ENCODE peak calls at places on chromosomes 7 and 10, in seven cellular contexts. B is nephron progenitor cell; I is stimulated activated CD4-positive, alpha-beta T cell treated with anti-CD3 and anti-CD28 coated beads, Interleukin-4, amount 100 ng/mL, for 1 hour; D is mucosa of descending colon; C is NCI-H2081; X is KG1; Z is WTC11. U is an unnamed sample.

GRCh38 chr10:12430406-12430982 is 81.1 kb downstream of the CAMK1D start:
- DNase-seq in B (no peak), I (no peak), C (no peak), Z (no peak), D (no peak), X (no peak), U (no peak)

GRCh38 chr7:153887756-153888591 is 164.2 kb upstream of the DPP6 start:
- DNase-seq in D (no peak), X (no peak), C (no peak), B (peak), Z (no peak), I (no peak), U (no peak)

GRCh38 chr7:67803789-67804188 is 807.2 kb downstream of the TYW1 start:
- DNase-seq in D (no peak), X (no peak), I (no peak), Z (no peak), C (no peak), B (no peak), U (no peak)

GRCh38 chr7:75624134-75624832 is 114.5 kb downstream of the HIP1 start:
- DNase-seq in I (no peak), B (no peak), Z (no peak), C (no peak), D (no peak), X (peak), U (peak)

GRCh38 chr7:18978108-18978495 is 139.3 kb downstream of the TWIST1 start:
- DNase-seq in D (no peak), X (no peak), I (no peak), C (no peak), Z (no peak), B (no peak), U (peak)

GRCh38 chr10:111247781-111248389 is 171.1 kb downstream of the ADRA2A start:
- DNase-seq in D (no peak), X (no peak), Z (no peak), C (no peak), I (no peak), B (no peak), U (no peak)

GRCh38 chr7:129807863-129808262 is 144.9 kb downstream of the UBE2H start:
- DNase-seq in I (no peak), D (no peak), Z (no peak), X (no peak), B (no peak), C (no peak), U (no peak)

GRCh38 chr7:11951909-11952308 is 119.9 kb upstream of the THSD7A start:
- DNase-seq in B (no peak), I (no peak), Z (no peak), C (no peak), X (no peak), D (no peak), U (no peak)

GRCh38 chr10:99906470-99906869 is 103.3 kb downstream of the DNMBP start:
- DNase-seq in I (no peak), B (no peak), D (no peak), X (no peak), Z (no peak), C (no peak), U (peak)

GRCh38 chr10:75754096-75754495 is 322.7 kb downstream of the LRMDA start:
- DNase-seq in C (no peak), Z (no peak), X (no peak), I (no peak), B (no peak), D (no peak), U (no peak)

GRCh38 chr10:25701651-25702050 is 232.4 kb upstream of the MYO3A start:
- DNase-seq in D (no peak), C (no peak), Z (peak), X (no peak), B (peak), I (no peak), U (no peak)

GRCh38 chr7:121298831-121299239 is 30.0 kb upstream of the WNT16 start:
- DNase-seq in D (no peak), C (no peak), X (no peak), B (no peak), I (no peak), Z (no peak), U (no peak)

GRCh38 chr7:159125944-159126248 is 18.8 kb downstream of the VIPR2 start:
- DNase-seq in Z (no peak), B (no peak), X (no peak), C (no peak), I (no peak), D (no peak), U (no peak)

GRCh38 chr10:125095776-125096175 is 64.6 kb downstream of the CTBP2 start:
- DNase-seq in C (no peak), X (no peak), I (no peak), D (no peak), B (no peak), Z (peak), U (no peak)

GRCh38 chr7:95871078-95871848 is 98.9 kb downstream of the DYNC1I1 start:
- DNase-seq in D (no peak), I (no peak), X (no peak), C (peak), B (peak), Z (peak), U (peak)

U was measured in fibroblast of gingiva.